ENCODE peak calls at places on chromosomes 5 and 9, in six cellular contexts. V, N, L, K, C and E are unnamed samples.

GRCh38 chr5:171543486-171543885 is 124.0 kb downstream of the FGF18 start:
- DNase-seq in V (peak), N (peak), L (no peak), K (no peak), C (no peak), E (no peak)

GRCh38 chr9:70617033-70617432 is 202.6 kb upstream of the KLF9 start:
- DNase-seq in V (no peak), N (no peak), L (no peak), K (no peak), C (no peak), E (no peak)

GRCh38 chr5:3281346-3281745 is 314.3 kb upstream of the IRX1 start:
- DNase-seq in V (no peak), N (no peak), L (no peak), K (no peak), C (no peak), E (no peak)

GRCh38 chr9:70257991-70258691 is 637 bp upstream of the SMC5 start:
- DNase-seq in V (peak), N (peak), L (peak), K (no peak), C (peak), E (no peak)

GRCh38 chr5:33981408-33982171 is 2.9 kb downstream of the SLC45A2 start:
- DNase-seq in V (peak), N (no peak), L (no peak), K (no peak), C (no peak), E (no peak)

GRCh38 chr9:16532681-16533450 is 337.6 kb downstream of the BNC2 start:
- DNase-seq in V (peak), N (peak), L (no peak), K (no peak), C (no peak), E (no peak)

GRCh38 chr9:137084526-137084925 is 2.3 kb upstream of the MAN1B1 start:
- DNase-seq in V (no peak), N (peak), L (no peak), K (no peak), C (no peak), E (no peak)

GRCh38 chr5:59712836-59713487 is 180.6 kb downstream of the PDE4D start:
- DNase-seq in V (peak), N (no peak), L (peak), K (no peak), C (no peak), E (no peak)

GRCh38 chr5:57219386-57219785 is 45.5 kb downstream of the GPBP1 start:
- DNase-seq in V (no peak), N (no peak), L (no peak), K (no peak), C (no peak), E (no peak)

GRCh38 chr9:79598562-79599345 is 27.0 kb downstream of the TLE4 start:
- DNase-seq in V (no peak), N (no peak), L (no peak), K (no peak), C (no peak), E (no peak)

GRCh38 chr5:166883016-166883415 is 1408.4 kb upstream of the WWC1 start:
- DNase-seq in V (peak), N (peak), L (no peak), K (no peak), C (no peak), E (no peak)

GRCh38 chr5:142954455-142954854 is 184.3 kb downstream of the ARHGAP26 start:
- DNase-seq in V (no peak), N (no peak), L (no peak), K (no peak), C (no peak), E (no peak)

GRCh38 chr9:79663299-79663698 is 91.5 kb downstream of the TLE4 start:
- DNase-seq in V (no peak), N (no peak), L (peak), K (no peak), C (no peak), E (no peak)

GRCh38 chr9:128007566-128008138 is 26.9 kb upstream of the EEIG1 start:
- DNase-seq in V (peak), N (peak), L (no peak), K (peak), C (peak), E (peak)